ENCODE peak calls at places on chromosome 2, in ten cellular contexts. I is GM13977, A is cardiac fibroblast, R is tibial artery, G is foreskin fibroblast, F is endothelial cell, K is GM12865, W is heart left ventricle, D is brain microvascular endothelial cell, U is GM23338. M is an unnamed sample.

GRCh38 chr2:102251042-102251848 is 60.1 kb upstream of the IL1RL1 start:
- DNase-seq in G (peak; percentile 75), W (peak; percentile 51), U (peak; percentile 83), D (no peak), R (no peak), F (peak; percentile 73), I (peak; percentile 81), A (peak; percentile 60), K (peak; percentile 57), M (peak; percentile 79)

GRCh38 chr2:132544045-132544630 is 125.9 kb downstream of the LYPD1 start:
- DNase-seq in D (no peak), W (no peak), R (no peak), U (no peak), I (no peak), A (no peak), K (no peak), F (no peak), G (no peak), M (no peak)

GRCh38 chr2:152400607-152401214 is 65.7 kb downstream of the FMNL2 start:
- DNase-seq in D (no peak), W (no peak), G (no peak), R (no peak), F (no peak), I (no peak), U (no peak), K (no peak), A (no peak), M (no peak)

GRCh38 chr2:200787351-200788128 is 24.2 kb upstream of the BZW1 start:
- DNase-seq in I (no peak), U (no peak), F (no peak), R (no peak), A (peak; percentile 99), G (peak; percentile 95), K (no peak), W (no peak), D (peak; percentile 96), M (no peak)

GRCh38 chr2:240622631-240623235 is 2.5 kb upstream of the GPR35 start:
- DNase-seq in I (no peak), R (peak; percentile 62), F (no peak), K (no peak), D (no peak), W (no peak), A (no peak), G (no peak), U (no peak), M (no peak)

GRCh38 chr2:207546822-207547221 is 17.1 kb downstream of the CREB1 start:
- DNase-seq in G (no peak), A (peak; percentile 51), I (no peak), R (no peak), U (no peak), W (no peak), D (no peak), F (no peak), K (no peak), M (no peak)

GRCh38 chr2:183283176-183283575 is 158.9 kb downstream of the NUP35 start:
- DNase-seq in G (peak; percentile 20), K (no peak), W (no peak), D (no peak), R (no peak), U (no peak), F (no peak), A (peak; percentile 62), I (no peak), M (no peak)

GRCh38 chr2:19425419-19425818 is 67.0 kb upstream of the OSR1 start:
- DNase-seq in D (no peak), I (no peak), A (peak; percentile 33), F (no peak), R (no peak), U (no peak), W (no peak), K (no peak), G (peak; percentile 37), M (no peak)

GRCh38 chr2:133483201-133483600 is 85.1 kb downstream of the NCKAP5 start:
- DNase-seq in R (no peak), I (no peak), W (no peak), D (no peak), A (no peak), F (no peak), K (no peak), G (no peak), U (no peak), M (no peak)

GRCh38 chr2:225100269-225100668 is 58.0 kb upstream of the DOCK10 start:
- DNase-seq in D (peak; percentile 57), W (no peak), I (no peak), F (no peak), U (peak; percentile 4), R (no peak), G (peak; percentile 31), A (peak; percentile 89), K (no peak), M (no peak)

GRCh38 chr2:148802448-148803220 is 72.4 kb upstream of the KIF5C start:
- DNase-seq in A (peak; percentile 28), D (no peak), R (no peak), G (no peak), K (no peak), U (no peak), F (no peak), W (no peak), I (no peak), M (no peak)

GRCh38 chr2:105652014-105652796 is 92.5 kb upstream of the NCK2 start:
- DNase-seq in G (no peak), D (no peak), F (no peak), I (no peak), U (peak; percentile 42), A (no peak), K (no peak), W (no peak), R (no peak), M (no peak)

GRCh38 chr2:218230882-218231281 is 13.9 kb downstream of the ARPC2 start:
- DNase-seq in G (peak; percentile 42), W (no peak), D (peak; percentile 64), R (no peak), I (no peak), K (peak; percentile 56), A (peak; percentile 65), U (peak; percentile 37), F (no peak), M (peak; percentile 18)
- TF ChIP-seq CTCF in G (peak; percentile 11), W (no peak), D (peak; percentile 51), R (no peak), I (peak; percentile 8), K (peak; percentile 15), A (peak; percentile 43), U (no peak), F (peak; percentile 54), M (no peak)

GRCh38 chr2:122960727-122961641 is 1064.1 kb upstream of the CNTNAP5 start:
- DNase-seq in K (no peak), R (no peak), D (peak; percentile 22), G (peak; percentile 1), F (no peak), I (no peak), W (no peak), U (no peak), A (peak; percentile 90), M (no peak)
- TF ChIP-seq CTCF in K (no peak), R (no peak), D (peak; percentile 7), G (no peak), F (no peak), I (no peak), W (no peak), U (no peak), A (peak; percentile 22), M (no peak)

GRCh38 chr2:156319811-156320490 is 12.6 kb downstream of the NR4A2 start:
- DNase-seq in I (peak; percentile 36), K (no peak), F (no peak), R (peak; percentile 90), D (no peak), A (peak; percentile 43), G (peak; percentile 55), W (peak; percentile 77), U (peak; percentile 91), M (no peak)
- TF ChIP-seq CTCF in I (peak; percentile 13), K (no peak), F (no peak), R (peak; percentile 32), D (peak; percentile 45), A (peak; percentile 23), G (no peak), W (no peak), U (peak; percentile 54), M (peak; percentile 9)

DNA sequence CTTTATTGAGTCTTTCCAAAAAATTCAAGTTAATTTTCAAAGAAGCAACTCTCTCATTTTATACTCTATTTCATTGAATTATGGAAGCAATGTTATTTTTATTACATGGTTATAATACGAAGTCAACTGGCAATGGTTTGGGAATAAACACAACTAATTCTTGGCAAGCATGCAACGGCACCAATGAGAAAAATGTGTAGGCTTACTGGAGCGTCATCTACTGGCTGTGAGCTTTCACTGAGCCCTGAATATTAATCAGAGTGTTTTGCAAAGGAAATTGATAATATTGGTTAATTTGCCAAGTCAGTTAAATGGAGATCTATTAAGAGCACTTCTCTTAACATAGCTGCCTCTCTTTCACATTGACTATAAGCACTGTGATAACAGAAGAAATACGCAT is 163.9 kb downstream of the IKZF2 start:
- DNase-seq in K (no peak), D (no peak), I (no peak), A (no peak), G (no peak), F (no peak), U (no peak), R (no peak), W (no peak), M (no peak)
- TF ChIP-seq CTCF in K (no peak), D (no peak), I (no peak), A (no peak), G (no peak), F (no peak), U (peak; percentile 46), R (no peak), W (no peak), M (no peak)

GRCh38 chr2:99841749-99842148 is 300.6 kb downstream of the AFF3 start:
- DNase-seq in A (peak; percentile 79), G (peak; percentile 47), I (no peak), F (no peak), R (no peak), W (no peak), D (peak; percentile 86), K (no peak), U (no peak), M (no peak)

GRCh38 chr2:99837103-99837591 is 305.2 kb downstream of the AFF3 start:
- DNase-seq in D (no peak), I (no peak), G (no peak), F (no peak), K (no peak), A (no peak), W (no peak), U (no peak), R (no peak), M (no peak)

GRCh38 chr2:99845291-99845690 is 297.1 kb downstream of the AFF3 start:
- DNase-seq in D (peak; percentile 67), U (no peak), G (no peak), R (no peak), K (no peak), I (no peak), W (no peak), A (no peak), F (no peak), M (no peak)

GRCh38 chr2:99836670-99837069 is 305.7 kb downstream of the AFF3 start:
- DNase-seq in U (no peak), A (peak; percentile 44), W (no peak), G (peak; percentile 54), R (no peak), F (no peak), I (no peak), K (no peak), D (no peak), M (no peak)

DNA sequence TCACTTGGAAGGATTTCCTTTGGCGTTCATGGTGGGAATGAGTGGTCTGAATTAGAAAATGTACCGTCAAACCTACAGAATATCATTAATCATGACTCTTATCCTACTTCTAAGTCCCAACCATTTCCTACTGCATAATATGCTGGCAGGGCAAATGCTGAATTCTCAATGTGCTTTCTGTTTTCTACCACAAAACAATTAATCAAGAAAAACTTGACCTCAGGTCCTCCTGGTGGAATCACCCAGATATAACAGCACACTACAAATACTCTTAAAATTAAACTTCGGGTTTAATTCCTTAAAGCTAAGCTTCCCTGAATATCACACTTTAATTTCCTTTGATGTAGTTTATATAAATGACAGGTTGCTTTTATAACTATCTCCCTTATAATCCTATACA is 301.6 kb downstream of the AFF3 start:
- DNase-seq in D (no peak), I (no peak), W (no peak), K (no peak), F (no peak), R (no peak), G (no peak), A (no peak), U (no peak), M (no peak)
- TF ChIP-seq CTCF in D (no peak), I (no peak), W (no peak), K (no peak), F (peak; percentile 24), R (no peak), G (no peak), A (no peak), U (no peak), M (no peak)

M was measured in GM20000.